ENCODE peak calls at places on chromosomes 12 and 14, in seven cellular contexts. One of them, this sample, is unnamed.

GRCh38 chr12:122560138-122560537 is 33.1 kb downstream of the KNTC1 start:
- DNase-seq in WTC11: no peak
- DNase-seq in AG09309: no peak
- DNase-seq in vagina: no peak
- DNase-seq in psoas muscle: no peak
- DNase-seq in esophagus squamous epithelium: no peak
- DNase-seq in A549: no peak
- DNase-seq in this sample: no peak

GRCh38 chr14:92802678-92803077 is 8.6 kb downstream of the GOLGA5 start:
- DNase-seq in WTC11: no peak
- DNase-seq in AG09309: no peak
- DNase-seq in vagina: no peak
- DNase-seq in psoas muscle: no peak
- DNase-seq in esophagus squamous epithelium: no peak
- DNase-seq in A549: no peak
- DNase-seq in this sample: no peak

GRCh38 chr12:114163766-114164165 is 197.6 kb upstream of the RBM19 start:
- DNase-seq in WTC11: no peak
- DNase-seq in AG09309: peak
- DNase-seq in vagina: no peak
- DNase-seq in psoas muscle: no peak
- DNase-seq in esophagus squamous epithelium: no peak
- DNase-seq in A549: peak
- DNase-seq in this sample: no peak

GRCh38 chr12:62268956-62269355 is 8.8 kb downstream of the USP15 start:
- DNase-seq in WTC11: no peak
- DNase-seq in AG09309: no peak
- DNase-seq in vagina: no peak
- DNase-seq in psoas muscle: no peak
- DNase-seq in esophagus squamous epithelium: no peak
- DNase-seq in A549: peak
- DNase-seq in this sample: no peak

GRCh38 chr14:81137316-81137715 is 83.4 kb downstream of the GTF2A1 start:
- DNase-seq in WTC11: no peak
- DNase-seq in AG09309: peak
- DNase-seq in vagina: no peak
- DNase-seq in psoas muscle: no peak
- DNase-seq in esophagus squamous epithelium: no peak
- DNase-seq in A549: peak
- DNase-seq in this sample: no peak

GRCh38 chr12:101925352-101925751 is 48.0 kb downstream of the DRAM1 start:
- DNase-seq in WTC11: no peak
- DNase-seq in AG09309: peak
- DNase-seq in vagina: peak
- DNase-seq in psoas muscle: peak
- DNase-seq in esophagus squamous epithelium: no peak
- DNase-seq in A549: peak
- DNase-seq in this sample: no peak

GRCh38 chr12:47361389-47362031 is 281.8 kb upstream of the AMIGO2 start:
- DNase-seq in WTC11: no peak
- DNase-seq in AG09309: no peak
- DNase-seq in vagina: no peak
- DNase-seq in psoas muscle: no peak
- DNase-seq in esophagus squamous epithelium: peak
- DNase-seq in A549: peak
- DNase-seq in this sample: no peak

GRCh38 chr12:56487448-56488040 is 417 bp downstream of the GLS2 start:
- DNase-seq in WTC11: peak
- DNase-seq in AG09309: no peak
- DNase-seq in vagina: no peak
- DNase-seq in psoas muscle: no peak
- DNase-seq in esophagus squamous epithelium: no peak
- DNase-seq in A549: no peak
- DNase-seq in this sample: peak

GRCh38 chr12:67754933-67755697 is 106.6 kb downstream of the DYRK2 start:
- DNase-seq in WTC11: no peak
- DNase-seq in AG09309: no peak
- DNase-seq in vagina: no peak
- DNase-seq in psoas muscle: no peak
- DNase-seq in esophagus squamous epithelium: no peak
- DNase-seq in A549: no peak
- DNase-seq in this sample: no peak

GRCh38 chr14:77259025-77259715 is 11.8 kb downstream of the NGB start:
- DNase-seq in WTC11: no peak
- DNase-seq in AG09309: no peak
- DNase-seq in vagina: no peak
- DNase-seq in psoas muscle: peak
- DNase-seq in esophagus squamous epithelium: no peak
- DNase-seq in A549: no peak
- DNase-seq in this sample: no peak

GRCh38 chr14:78157855-78158436 is 12.2 kb upstream of the NRXN3 start:
- DNase-seq in WTC11: peak
- DNase-seq in AG09309: no peak
- DNase-seq in vagina: no peak
- DNase-seq in psoas muscle: no peak
- DNase-seq in esophagus squamous epithelium: no peak
- DNase-seq in A549: no peak
- DNase-seq in this sample: peak

GRCh38 chr12:116094475-116094874 is 183.0 kb downstream of the MED13L start:
- DNase-seq in WTC11: no peak
- DNase-seq in AG09309: no peak
- DNase-seq in vagina: no peak
- DNase-seq in psoas muscle: no peak
- DNase-seq in esophagus squamous epithelium: no peak
- DNase-seq in A549: no peak
- DNase-seq in this sample: no peak

GRCh38 chr12:105892362-105892910 is 246.3 kb downstream of the NUAK1 start:
- DNase-seq in WTC11: no peak
- DNase-seq in AG09309: no peak
- DNase-seq in vagina: no peak
- DNase-seq in psoas muscle: no peak
- DNase-seq in esophagus squamous epithelium: no peak
- DNase-seq in A549: no peak
- DNase-seq in this sample: no peak

GRCh38 chr14:61147898-61148549 is 133.1 kb downstream of the TMEM30B start:
- DNase-seq in WTC11: no peak
- DNase-seq in AG09309: peak
- DNase-seq in vagina: no peak
- DNase-seq in psoas muscle: peak
- DNase-seq in esophagus squamous epithelium: no peak
- DNase-seq in A549: no peak
- DNase-seq in this sample: peak

GRCh38 chr12:31897791-31898503 is 61.3 kb upstream of the RESF1 start:
- DNase-seq in WTC11: peak
- DNase-seq in AG09309: no peak
- DNase-seq in vagina: no peak
- DNase-seq in psoas muscle: no peak
- DNase-seq in esophagus squamous epithelium: no peak
- DNase-seq in A549: peak
- DNase-seq in this sample: peak

GRCh38 chr12:108914031-108914630 is 34.2 kb downstream of the DAO start:
- DNase-seq in WTC11: no peak
- DNase-seq in AG09309: peak
- DNase-seq in vagina: no peak
- DNase-seq in psoas muscle: no peak
- DNase-seq in esophagus squamous epithelium: no peak
- DNase-seq in A549: no peak
- DNase-seq in this sample: no peak

GRCh38 chr14:72545411-72546311 is 348.2 kb downstream of the DPF3 start:
- DNase-seq in WTC11: no peak
- DNase-seq in AG09309: no peak
- DNase-seq in vagina: no peak
- DNase-seq in psoas muscle: no peak
- DNase-seq in esophagus squamous epithelium: no peak
- DNase-seq in A549: no peak
- DNase-seq in this sample: no peak

GRCh38 chr12:54352022-54352531 is 12.2 kb downstream of the GPR84 start:
- DNase-seq in WTC11: peak
- DNase-seq in AG09309: no peak
- DNase-seq in vagina: no peak
- DNase-seq in psoas muscle: peak
- DNase-seq in esophagus squamous epithelium: no peak
- DNase-seq in A549: no peak
- DNase-seq in this sample: no peak

GRCh38 chr14:73290279-73290678 is 53.0 kb downstream of the PAPLN start:
- DNase-seq in WTC11: no peak
- DNase-seq in AG09309: no peak
- DNase-seq in vagina: no peak
- DNase-seq in psoas muscle: no peak
- DNase-seq in esophagus squamous epithelium: no peak
- DNase-seq in A549: no peak
- DNase-seq in this sample: no peak

GRCh38 chr12:57151741-57152407 is 4.5 kb upstream of the LRP1-AS start:
- DNase-seq in WTC11: no peak
- DNase-seq in AG09309: peak
- DNase-seq in vagina: no peak
- DNase-seq in psoas muscle: peak
- DNase-seq in esophagus squamous epithelium: no peak
- DNase-seq in A549: no peak
- DNase-seq in this sample: no peak

GRCh38 chr14:97976861-97977260 is 1179.7 kb downstream of the VRK1 start:
- DNase-seq in WTC11: no peak
- DNase-seq in AG09309: no peak
- DNase-seq in vagina: no peak
- DNase-seq in psoas muscle: peak
- DNase-seq in esophagus squamous epithelium: no peak
- DNase-seq in A549: no peak
- DNase-seq in this sample: no peak

GRCh38 chr12:21118760-21119159 is 12.2 kb upstream of the SLCO1B1 start:
- DNase-seq in WTC11: no peak
- DNase-seq in AG09309: no peak
- DNase-seq in vagina: no peak
- DNase-seq in psoas muscle: no peak
- DNase-seq in esophagus squamous epithelium: no peak
- DNase-seq in A549: peak
- DNase-seq in this sample: no peak

GRCh38 chr14:102028733-102029132 is 58.1 kb downstream of the HSP90AA1 start:
- DNase-seq in WTC11: no peak
- DNase-seq in AG09309: peak
- DNase-seq in vagina: no peak
- DNase-seq in psoas muscle: no peak
- DNase-seq in esophagus squamous epithelium: no peak
- DNase-seq in A549: no peak
- DNase-seq in this sample: peak

GRCh38 chr14:104509673-104510072 is 69.9 kb upstream of the C14orf180 start:
- DNase-seq in WTC11: no peak
- DNase-seq in AG09309: no peak
- DNase-seq in vagina: no peak
- DNase-seq in psoas muscle: no peak
- DNase-seq in esophagus squamous epithelium: no peak
- DNase-seq in A549: no peak
- DNase-seq in this sample: no peak
- TF ChIP-seq CTCF in WTC11: no peak
- TF ChIP-seq CTCF in AG09309: no peak
- TF ChIP-seq CTCF in vagina: no peak
- TF ChIP-seq CTCF in psoas muscle: no peak
- TF ChIP-seq CTCF in esophagus squamous epithelium: no peak
- TF ChIP-seq CTCF in A549: no peak
- TF ChIP-seq CTCF in this sample: no peak

GRCh38 chr14:88379706-88380343 is 5.6 kb upstream of the SPATA7 start:
- DNase-seq in WTC11: no peak
- DNase-seq in AG09309: no peak
- DNase-seq in vagina: no peak
- DNase-seq in psoas muscle: peak
- DNase-seq in esophagus squamous epithelium: no peak
- DNase-seq in A549: no peak
- DNase-seq in this sample: no peak

GRCh38 chr14:88385212-88386101 is at the start of gene SPATA7:
- DNase-seq in WTC11: peak
- DNase-seq in AG09309: peak
- DNase-seq in vagina: peak
- DNase-seq in psoas muscle: peak
- DNase-seq in esophagus squamous epithelium: peak
- DNase-seq in A549: peak
- DNase-seq in this sample: peak

GRCh38 chr14:88384653-88385205 is 728 bp upstream of the SPATA7 start:
- DNase-seq in WTC11: no peak
- DNase-seq in AG09309: no peak
- DNase-seq in vagina: no peak
- DNase-seq in psoas muscle: no peak
- DNase-seq in esophagus squamous epithelium: no peak
- DNase-seq in A549: no peak
- DNase-seq in this sample: no peak

GRCh38 chr14:88386395-88386794 is 938 bp downstream of the SPATA7 start:
- DNase-seq in WTC11: no peak
- DNase-seq in AG09309: no peak
- DNase-seq in vagina: no peak
- DNase-seq in psoas muscle: no peak
- DNase-seq in esophagus squamous epithelium: no peak
- DNase-seq in A549: no peak
- DNase-seq in this sample: no peak

GRCh38 chr14:88380405-88380804 is 5.1 kb upstream of the SPATA7 start:
- DNase-seq in WTC11: no peak
- DNase-seq in AG09309: no peak
- DNase-seq in vagina: no peak
- DNase-seq in psoas muscle: no peak
- DNase-seq in esophagus squamous epithelium: no peak
- DNase-seq in A549: peak
- DNase-seq in this sample: no peak
- TF ChIP-seq CTCF in WTC11: no peak
- TF ChIP-seq CTCF in AG09309: peak
- TF ChIP-seq CTCF in vagina: no peak
- TF ChIP-seq CTCF in psoas muscle: no peak
- TF ChIP-seq CTCF in esophagus squamous epithelium: no peak
- TF ChIP-seq CTCF in A549: peak
- TF ChIP-seq CTCF in this sample: no peak

DNA sequence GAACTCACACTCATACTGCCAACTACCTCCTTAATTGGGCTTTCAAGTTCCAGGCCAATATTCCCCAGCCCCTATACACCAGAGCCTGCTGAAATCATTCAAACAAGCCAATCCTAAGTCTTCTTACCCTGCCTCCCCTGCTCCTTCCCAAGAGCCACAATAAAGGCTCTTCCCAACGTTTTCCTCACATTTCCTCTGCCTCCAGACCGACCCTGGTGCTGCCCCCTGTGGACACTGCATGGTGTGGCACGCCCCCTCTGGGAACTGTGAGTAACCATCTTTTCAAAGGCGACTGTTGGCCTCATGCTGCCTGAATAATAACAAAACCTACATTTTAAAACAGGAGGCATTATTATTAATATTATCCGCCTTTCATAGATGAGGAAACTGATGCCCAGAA is 111.6 kb upstream of the NOS1 start:
- DNase-seq in WTC11: peak
- DNase-seq in AG09309: no peak
- DNase-seq in vagina: no peak
- DNase-seq in psoas muscle: no peak
- DNase-seq in esophagus squamous epithelium: no peak
- DNase-seq in A549: peak
- DNase-seq in this sample: peak
- TF ChIP-seq CTCF in WTC11: peak
- TF ChIP-seq CTCF in AG09309: peak
- TF ChIP-seq CTCF in vagina: no peak
- TF ChIP-seq CTCF in psoas muscle: peak
- TF ChIP-seq CTCF in esophagus squamous epithelium: no peak
- TF ChIP-seq CTCF in A549: peak
- TF ChIP-seq CTCF in this sample: peak

DNA sequence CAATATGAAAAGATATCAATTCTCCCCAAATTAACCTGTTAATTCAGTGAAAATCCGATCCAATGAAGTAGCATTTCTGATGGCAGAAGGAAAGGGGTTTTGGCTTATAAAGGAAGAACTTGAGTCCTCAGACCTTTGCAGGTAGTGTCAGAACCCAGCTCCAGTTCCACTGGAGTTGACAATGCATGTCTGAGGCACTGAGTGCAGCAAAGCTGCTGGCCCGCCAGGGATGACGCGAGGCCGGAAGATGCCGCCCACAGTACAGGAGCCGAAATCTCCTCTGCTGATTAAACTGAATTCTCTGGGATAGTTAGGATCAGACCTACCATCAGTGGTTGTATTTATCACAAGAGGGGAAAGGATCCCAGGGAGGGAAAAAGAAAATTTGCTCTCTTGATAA is 220.7 kb downstream of the MSRB3 start:
- DNase-seq in WTC11: no peak
- DNase-seq in AG09309: no peak
- DNase-seq in vagina: no peak
- DNase-seq in psoas muscle: no peak
- DNase-seq in esophagus squamous epithelium: no peak
- DNase-seq in A549: no peak
- DNase-seq in this sample: no peak
- TF ChIP-seq CTCF in WTC11: no peak
- TF ChIP-seq CTCF in AG09309: no peak
- TF ChIP-seq CTCF in vagina: no peak
- TF ChIP-seq CTCF in psoas muscle: no peak
- TF ChIP-seq CTCF in esophagus squamous epithelium: no peak
- TF ChIP-seq CTCF in A549: no peak
- TF ChIP-seq CTCF in this sample: no peak